ENCODE peak calls at places on chromosomes 4 and X, in seven cellular contexts. H, E, A, V, K, S and O are unnamed samples.
A peak's percentile ranks its signal among the peaks of the same experiment; 100 is the strongest.

GRCh38 chrX:103183912-103184311 is 31.0 kb upstream of the BEX4 start:
- DNase-seq in H (no peak), E (no peak), A (no peak), V (no peak), K (no peak), S (peak; percentile 36), O (peak; percentile 60)

GRCh38 chr4:143381171-143382118 is 44.8 kb downstream of the GAB1 start:
- DNase-seq in H (peak; percentile 74), E (peak; percentile 89), A (no peak), V (peak; percentile 84), K (peak; percentile 84), S (no peak), O (peak; percentile 90)

GRCh38 chrX:78708171-78708570 is 39.3 kb upstream of the LPAR4 start:
- DNase-seq in H (peak; percentile 6), E (peak; percentile 39), A (no peak), V (peak; percentile 52), K (no peak), S (peak; percentile 62), O (no peak)

GRCh38 chr4:48727666-48728459 is 52.2 kb downstream of the FRYL start:
- DNase-seq in H (no peak), E (no peak), A (no peak), V (no peak), K (no peak), S (no peak), O (no peak)

GRCh38 chrX:111101580-111101979 is 5.6 kb downstream of the PAK3 start:
- DNase-seq in H (no peak), E (no peak), A (no peak), V (no peak), K (no peak), S (no peak), O (peak; percentile 70)

GRCh38 chr4:165154482-165154881 is 41.8 kb upstream of the TMEM192 start:
- DNase-seq in H (no peak), E (no peak), A (no peak), V (no peak), K (no peak), S (no peak), O (no peak)

GRCh38 chrX:110667706-110668105 is 127.9 kb downstream of the CHRDL1 start:
- DNase-seq in H (peak; percentile 61), E (peak; percentile 17), A (no peak), V (peak; percentile 11), K (no peak), S (no peak), O (no peak)

GRCh38 chr4:41120297-41121217 is 93.8 kb downstream of the APBB2 start:
- DNase-seq in H (peak; percentile 63), E (no peak), A (no peak), V (no peak), K (peak; percentile 62), S (no peak), O (no peak)

GRCh38 chrX:38672646-38673045 is 111.3 kb downstream of the TSPAN7 start:
- DNase-seq in H (no peak), E (no peak), A (no peak), V (no peak), K (no peak), S (no peak), O (no peak)

GRCh38 chrX:22063284-22063683 is 31.2 kb downstream of the PHEX start:
- DNase-seq in H (peak; percentile 78), E (no peak), A (no peak), V (no peak), K (no peak), S (no peak), O (no peak)

GRCh38 chr4:105304085-105304484 is 157.4 kb downstream of the TET2 start:
- DNase-seq in H (no peak), E (no peak), A (no peak), V (no peak), K (no peak), S (no peak), O (no peak)

GRCh38 chrX:150906694-150907093 is 8.2 kb upstream of the CD99L2 start:
- DNase-seq in H (no peak), E (no peak), A (no peak), V (no peak), K (no peak), S (no peak), O (no peak)

GRCh38 chr4:118289794-118290193 is 63.0 kb downstream of the PRSS12 start:
- DNase-seq in H (no peak), E (peak; percentile 93), A (no peak), V (peak; percentile 64), K (no peak), S (no peak), O (no peak)